ENCODE peak calls at places on chromosomes 4 and X, in nine cellular contexts. One of them, this sample, is unnamed.

GRCh38 chr4:15586046-15586445 is 69.1 kb downstream of the FBXL5 start:
- DNase-seq in NCI-H1092 treated with DMSO at 0.1 percent for 48 hours: no peak
- DNase-seq in fibroblast of lung: peak
- DNase-seq in ELR: no peak
- DNase-seq in K562: no peak
- DNase-seq in EH: no peak
- DNase-seq in activated CD8-positive, alpha-beta T cell treated with anti-CD3 and anti-CD28 coated beads, Interleukin-2, amount 10 ng/mL, durations not matched to agents 7 days and 5 days: no peak
- DNase-seq in dermis blood vessel endothelial cell: no peak
- DNase-seq in NCI-H748 treated with DMSO at 0.1 percent for 48 hours: no peak
- DNase-seq in this sample: no peak

GRCh38 chr4:164538061-164538460 is 215.9 kb upstream of the SMIM31 start:
- DNase-seq in NCI-H1092 treated with DMSO at 0.1 percent for 48 hours: no peak
- DNase-seq in fibroblast of lung: no peak
- DNase-seq in ELR: no peak
- DNase-seq in K562: no peak
- DNase-seq in EH: no peak
- DNase-seq in activated CD8-positive, alpha-beta T cell treated with anti-CD3 and anti-CD28 coated beads, Interleukin-2, amount 10 ng/mL, durations not matched to agents 7 days and 5 days: no peak
- DNase-seq in dermis blood vessel endothelial cell: no peak
- DNase-seq in NCI-H748 treated with DMSO at 0.1 percent for 48 hours: no peak
- DNase-seq in this sample: no peak

GRCh38 chr4:122917731-122918130 is 4.7 kb downstream of the NUDT6 start:
- DNase-seq in NCI-H1092 treated with DMSO at 0.1 percent for 48 hours: no peak
- DNase-seq in fibroblast of lung: peak
- DNase-seq in ELR: peak
- DNase-seq in K562: no peak
- DNase-seq in EH: no peak
- DNase-seq in activated CD8-positive, alpha-beta T cell treated with anti-CD3 and anti-CD28 coated beads, Interleukin-2, amount 10 ng/mL, durations not matched to agents 7 days and 5 days: no peak
- DNase-seq in dermis blood vessel endothelial cell: peak
- DNase-seq in NCI-H748 treated with DMSO at 0.1 percent for 48 hours: no peak
- DNase-seq in this sample: no peak

GRCh38 chrX:115948018-115948923 is 222.3 kb upstream of the AGTR2 start:
- DNase-seq in NCI-H1092 treated with DMSO at 0.1 percent for 48 hours: no peak
- DNase-seq in fibroblast of lung: no peak
- DNase-seq in ELR: no peak
- DNase-seq in K562: no peak
- DNase-seq in EH: no peak
- DNase-seq in activated CD8-positive, alpha-beta T cell treated with anti-CD3 and anti-CD28 coated beads, Interleukin-2, amount 10 ng/mL, durations not matched to agents 7 days and 5 days: no peak
- DNase-seq in dermis blood vessel endothelial cell: no peak
- DNase-seq in NCI-H748 treated with DMSO at 0.1 percent for 48 hours: no peak
- DNase-seq in this sample: peak

GRCh38 chr4:176340871-176341685 is 21.3 kb downstream of the SPCS3 start:
- DNase-seq in NCI-H1092 treated with DMSO at 0.1 percent for 48 hours: peak
- DNase-seq in fibroblast of lung: peak
- DNase-seq in ELR: peak
- DNase-seq in K562: peak
- DNase-seq in EH: peak
- DNase-seq in activated CD8-positive, alpha-beta T cell treated with anti-CD3 and anti-CD28 coated beads, Interleukin-2, amount 10 ng/mL, durations not matched to agents 7 days and 5 days: peak
- DNase-seq in dermis blood vessel endothelial cell: peak
- DNase-seq in NCI-H748 treated with DMSO at 0.1 percent for 48 hours: peak
- DNase-seq in this sample: peak

GRCh38 chrX:41459714-41460113 is 12.6 kb downstream of the NYX start:
- DNase-seq in NCI-H1092 treated with DMSO at 0.1 percent for 48 hours: no peak
- DNase-seq in fibroblast of lung: no peak
- DNase-seq in ELR: no peak
- DNase-seq in K562: no peak
- DNase-seq in EH: peak
- DNase-seq in activated CD8-positive, alpha-beta T cell treated with anti-CD3 and anti-CD28 coated beads, Interleukin-2, amount 10 ng/mL, durations not matched to agents 7 days and 5 days: no peak
- DNase-seq in dermis blood vessel endothelial cell: no peak
- DNase-seq in NCI-H748 treated with DMSO at 0.1 percent for 48 hours: no peak
- DNase-seq in this sample: no peak

GRCh38 chr4:89070041-89070440 is 13.1 kb upstream of the FAM13A start:
- DNase-seq in NCI-H1092 treated with DMSO at 0.1 percent for 48 hours: no peak
- DNase-seq in fibroblast of lung: no peak
- DNase-seq in ELR: no peak
- DNase-seq in K562: no peak
- DNase-seq in EH: no peak
- DNase-seq in activated CD8-positive, alpha-beta T cell treated with anti-CD3 and anti-CD28 coated beads, Interleukin-2, amount 10 ng/mL, durations not matched to agents 7 days and 5 days: no peak
- DNase-seq in dermis blood vessel endothelial cell: no peak
- DNase-seq in NCI-H748 treated with DMSO at 0.1 percent for 48 hours: no peak
- DNase-seq in this sample: no peak

GRCh38 chr4:3515646-3516045 is 16.6 kb downstream of the LRPAP1 start:
- DNase-seq in NCI-H1092 treated with DMSO at 0.1 percent for 48 hours: no peak
- DNase-seq in fibroblast of lung: no peak
- DNase-seq in ELR: no peak
- DNase-seq in K562: no peak
- DNase-seq in EH: no peak
- DNase-seq in activated CD8-positive, alpha-beta T cell treated with anti-CD3 and anti-CD28 coated beads, Interleukin-2, amount 10 ng/mL, durations not matched to agents 7 days and 5 days: no peak
- DNase-seq in dermis blood vessel endothelial cell: no peak
- DNase-seq in NCI-H748 treated with DMSO at 0.1 percent for 48 hours: no peak
- DNase-seq in this sample: no peak

GRCh38 chr4:185134176-185134869 is 8.7 kb upstream of the SLC25A4 start:
- DNase-seq in NCI-H1092 treated with DMSO at 0.1 percent for 48 hours: peak
- DNase-seq in fibroblast of lung: peak
- DNase-seq in ELR: peak
- DNase-seq in K562: peak
- DNase-seq in EH: peak
- DNase-seq in activated CD8-positive, alpha-beta T cell treated with anti-CD3 and anti-CD28 coated beads, Interleukin-2, amount 10 ng/mL, durations not matched to agents 7 days and 5 days: peak
- DNase-seq in dermis blood vessel endothelial cell: peak
- DNase-seq in NCI-H748 treated with DMSO at 0.1 percent for 48 hours: peak
- DNase-seq in this sample: peak

GRCh38 chrX:71859637-71860036 is 51.0 kb upstream of the NHSL2 start:
- DNase-seq in NCI-H1092 treated with DMSO at 0.1 percent for 48 hours: peak
- DNase-seq in fibroblast of lung: peak
- DNase-seq in ELR: peak
- DNase-seq in K562: no peak
- DNase-seq in EH: peak
- DNase-seq in activated CD8-positive, alpha-beta T cell treated with anti-CD3 and anti-CD28 coated beads, Interleukin-2, amount 10 ng/mL, durations not matched to agents 7 days and 5 days: peak
- DNase-seq in dermis blood vessel endothelial cell: peak
- DNase-seq in NCI-H748 treated with DMSO at 0.1 percent for 48 hours: no peak
- DNase-seq in this sample: no peak

GRCh38 chrX:95076449-95076848 is 1402.4 kb downstream of the FAM133A start:
- DNase-seq in NCI-H1092 treated with DMSO at 0.1 percent for 48 hours: peak
- DNase-seq in fibroblast of lung: no peak
- DNase-seq in ELR: peak
- DNase-seq in K562: peak
- DNase-seq in EH: peak
- DNase-seq in activated CD8-positive, alpha-beta T cell treated with anti-CD3 and anti-CD28 coated beads, Interleukin-2, amount 10 ng/mL, durations not matched to agents 7 days and 5 days: no peak
- DNase-seq in dermis blood vessel endothelial cell: no peak
- DNase-seq in NCI-H748 treated with DMSO at 0.1 percent for 48 hours: peak
- DNase-seq in this sample: peak

GRCh38 chr4:176090115-176090514 is 24.5 kb downstream of the WDR17 start:
- DNase-seq in NCI-H1092 treated with DMSO at 0.1 percent for 48 hours: no peak
- DNase-seq in fibroblast of lung: no peak
- DNase-seq in ELR: peak
- DNase-seq in K562: no peak
- DNase-seq in EH: no peak
- DNase-seq in activated CD8-positive, alpha-beta T cell treated with anti-CD3 and anti-CD28 coated beads, Interleukin-2, amount 10 ng/mL, durations not matched to agents 7 days and 5 days: no peak
- DNase-seq in dermis blood vessel endothelial cell: no peak
- DNase-seq in NCI-H748 treated with DMSO at 0.1 percent for 48 hours: no peak
- DNase-seq in this sample: no peak

GRCh38 chrX:19372170-19373033 is 28.7 kb downstream of the PDHA1 start:
- DNase-seq in NCI-H1092 treated with DMSO at 0.1 percent for 48 hours: peak
- DNase-seq in fibroblast of lung: peak
- DNase-seq in ELR: peak
- DNase-seq in K562: peak
- DNase-seq in EH: peak
- DNase-seq in activated CD8-positive, alpha-beta T cell treated with anti-CD3 and anti-CD28 coated beads, Interleukin-2, amount 10 ng/mL, durations not matched to agents 7 days and 5 days: peak
- DNase-seq in dermis blood vessel endothelial cell: peak
- DNase-seq in NCI-H748 treated with DMSO at 0.1 percent for 48 hours: peak
- DNase-seq in this sample: peak

GRCh38 chr4:119337010-119337409 is 15.1 kb upstream of the FABP2 start:
- DNase-seq in NCI-H1092 treated with DMSO at 0.1 percent for 48 hours: no peak
- DNase-seq in fibroblast of lung: peak
- DNase-seq in ELR: no peak
- DNase-seq in K562: no peak
- DNase-seq in EH: peak
- DNase-seq in activated CD8-positive, alpha-beta T cell treated with anti-CD3 and anti-CD28 coated beads, Interleukin-2, amount 10 ng/mL, durations not matched to agents 7 days and 5 days: no peak
- DNase-seq in dermis blood vessel endothelial cell: peak
- DNase-seq in NCI-H748 treated with DMSO at 0.1 percent for 48 hours: no peak
- DNase-seq in this sample: no peak

GRCh38 chr4:3836041-3836801 is 70.0 kb downstream of the ADRA2C start:
- DNase-seq in NCI-H1092 treated with DMSO at 0.1 percent for 48 hours: no peak
- DNase-seq in fibroblast of lung: no peak
- DNase-seq in ELR: no peak
- DNase-seq in K562: no peak
- DNase-seq in EH: no peak
- DNase-seq in activated CD8-positive, alpha-beta T cell treated with anti-CD3 and anti-CD28 coated beads, Interleukin-2, amount 10 ng/mL, durations not matched to agents 7 days and 5 days: no peak
- DNase-seq in dermis blood vessel endothelial cell: no peak
- DNase-seq in NCI-H748 treated with DMSO at 0.1 percent for 48 hours: no peak
- DNase-seq in this sample: no peak

GRCh38 chr4:175927121-175927520 is 115.1 kb upstream of the GPM6A start:
- DNase-seq in NCI-H1092 treated with DMSO at 0.1 percent for 48 hours: no peak
- DNase-seq in fibroblast of lung: no peak
- DNase-seq in ELR: peak
- DNase-seq in K562: no peak
- DNase-seq in EH: no peak
- DNase-seq in activated CD8-positive, alpha-beta T cell treated with anti-CD3 and anti-CD28 coated beads, Interleukin-2, amount 10 ng/mL, durations not matched to agents 7 days and 5 days: no peak
- DNase-seq in dermis blood vessel endothelial cell: no peak
- DNase-seq in NCI-H748 treated with DMSO at 0.1 percent for 48 hours: no peak
- DNase-seq in this sample: no peak

GRCh38 chr4:55553442-55553841 is 6.7 kb upstream of the CLOCK start:
- DNase-seq in NCI-H1092 treated with DMSO at 0.1 percent for 48 hours: no peak
- DNase-seq in fibroblast of lung: peak
- DNase-seq in ELR: peak
- DNase-seq in K562: no peak
- DNase-seq in EH: peak
- DNase-seq in activated CD8-positive, alpha-beta T cell treated with anti-CD3 and anti-CD28 coated beads, Interleukin-2, amount 10 ng/mL, durations not matched to agents 7 days and 5 days: peak
- DNase-seq in dermis blood vessel endothelial cell: no peak
- DNase-seq in NCI-H748 treated with DMSO at 0.1 percent for 48 hours: no peak
- DNase-seq in this sample: no peak

GRCh38 chrX:109732319-109732779 is 708 bp downstream of the ACSL4 start:
- DNase-seq in NCI-H1092 treated with DMSO at 0.1 percent for 48 hours: peak
- DNase-seq in fibroblast of lung: peak
- DNase-seq in ELR: peak
- DNase-seq in K562: peak
- DNase-seq in EH: peak
- DNase-seq in activated CD8-positive, alpha-beta T cell treated with anti-CD3 and anti-CD28 coated beads, Interleukin-2, amount 10 ng/mL, durations not matched to agents 7 days and 5 days: peak
- DNase-seq in dermis blood vessel endothelial cell: peak
- DNase-seq in NCI-H748 treated with DMSO at 0.1 percent for 48 hours: no peak
- DNase-seq in this sample: peak

GRCh38 chr4:41611881-41612871 is 74.2 kb downstream of the LIMCH1 start:
- DNase-seq in NCI-H1092 treated with DMSO at 0.1 percent for 48 hours: no peak
- DNase-seq in fibroblast of lung: peak
- DNase-seq in ELR: peak
- DNase-seq in K562: no peak
- DNase-seq in EH: peak
- DNase-seq in activated CD8-positive, alpha-beta T cell treated with anti-CD3 and anti-CD28 coated beads, Interleukin-2, amount 10 ng/mL, durations not matched to agents 7 days and 5 days: no peak
- DNase-seq in dermis blood vessel endothelial cell: peak
- DNase-seq in NCI-H748 treated with DMSO at 0.1 percent for 48 hours: peak
- DNase-seq in this sample: no peak

GRCh38 chr4:172149329-172149728 is 336.1 kb downstream of the GALNTL6 start:
- DNase-seq in NCI-H1092 treated with DMSO at 0.1 percent for 48 hours: no peak
- DNase-seq in fibroblast of lung: no peak
- DNase-seq in ELR: no peak
- DNase-seq in K562: no peak
- DNase-seq in EH: no peak
- DNase-seq in activated CD8-positive, alpha-beta T cell treated with anti-CD3 and anti-CD28 coated beads, Interleukin-2, amount 10 ng/mL, durations not matched to agents 7 days and 5 days: no peak
- DNase-seq in dermis blood vessel endothelial cell: no peak
- DNase-seq in NCI-H748 treated with DMSO at 0.1 percent for 48 hours: no peak
- DNase-seq in this sample: no peak

GRCh38 chr4:123786955-123787354 is 390.4 kb downstream of the SPRY1 start:
- DNase-seq in NCI-H1092 treated with DMSO at 0.1 percent for 48 hours: no peak
- DNase-seq in fibroblast of lung: peak
- DNase-seq in ELR: no peak
- DNase-seq in K562: no peak
- DNase-seq in EH: peak
- DNase-seq in activated CD8-positive, alpha-beta T cell treated with anti-CD3 and anti-CD28 coated beads, Interleukin-2, amount 10 ng/mL, durations not matched to agents 7 days and 5 days: no peak
- DNase-seq in dermis blood vessel endothelial cell: peak
- DNase-seq in NCI-H748 treated with DMSO at 0.1 percent for 48 hours: no peak
- DNase-seq in this sample: no peak

GRCh38 chrX:97229318-97229717 is 345.6 kb downstream of the RPA4 start:
- DNase-seq in NCI-H1092 treated with DMSO at 0.1 percent for 48 hours: no peak
- DNase-seq in fibroblast of lung: no peak
- DNase-seq in ELR: no peak
- DNase-seq in K562: no peak
- DNase-seq in EH: no peak
- DNase-seq in activated CD8-positive, alpha-beta T cell treated with anti-CD3 and anti-CD28 coated beads, Interleukin-2, amount 10 ng/mL, durations not matched to agents 7 days and 5 days: no peak
- DNase-seq in dermis blood vessel endothelial cell: no peak
- DNase-seq in NCI-H748 treated with DMSO at 0.1 percent for 48 hours: no peak
- DNase-seq in this sample: no peak

GRCh38 chr4:153465583-153465921 is 608 bp upstream of the TMEM131L start:
- DNase-seq in NCI-H1092 treated with DMSO at 0.1 percent for 48 hours: peak
- DNase-seq in fibroblast of lung: peak
- DNase-seq in ELR: peak
- DNase-seq in K562: peak
- DNase-seq in EH: peak
- DNase-seq in activated CD8-positive, alpha-beta T cell treated with anti-CD3 and anti-CD28 coated beads, Interleukin-2, amount 10 ng/mL, durations not matched to agents 7 days and 5 days: peak
- DNase-seq in dermis blood vessel endothelial cell: peak
- DNase-seq in NCI-H748 treated with DMSO at 0.1 percent for 48 hours: peak
- DNase-seq in this sample: peak

GRCh38 chr4:180809439-180809838 is 1433.8 kb upstream of the TENM3 start:
- DNase-seq in NCI-H1092 treated with DMSO at 0.1 percent for 48 hours: no peak
- DNase-seq in fibroblast of lung: peak
- DNase-seq in ELR: no peak
- DNase-seq in K562: no peak
- DNase-seq in EH: no peak
- DNase-seq in activated CD8-positive, alpha-beta T cell treated with anti-CD3 and anti-CD28 coated beads, Interleukin-2, amount 10 ng/mL, durations not matched to agents 7 days and 5 days: no peak
- DNase-seq in dermis blood vessel endothelial cell: no peak
- DNase-seq in NCI-H748 treated with DMSO at 0.1 percent for 48 hours: no peak
- DNase-seq in this sample: no peak

GRCh38 chr4:128973384-128973783 is 120.0 kb downstream of the SCLT1 start:
- DNase-seq in NCI-H1092 treated with DMSO at 0.1 percent for 48 hours: no peak
- DNase-seq in fibroblast of lung: no peak
- DNase-seq in ELR: no peak
- DNase-seq in K562: no peak
- DNase-seq in EH: no peak
- DNase-seq in activated CD8-positive, alpha-beta T cell treated with anti-CD3 and anti-CD28 coated beads, Interleukin-2, amount 10 ng/mL, durations not matched to agents 7 days and 5 days: no peak
- DNase-seq in dermis blood vessel endothelial cell: no peak
- DNase-seq in NCI-H748 treated with DMSO at 0.1 percent for 48 hours: no peak
- DNase-seq in this sample: no peak

GRCh38 chrX:51395807-51396728 is 63.4 kb downstream of the NUDT10 start:
- DNase-seq in NCI-H1092 treated with DMSO at 0.1 percent for 48 hours: no peak
- DNase-seq in fibroblast of lung: peak
- DNase-seq in ELR: no peak
- DNase-seq in K562: peak
- DNase-seq in EH: peak
- DNase-seq in activated CD8-positive, alpha-beta T cell treated with anti-CD3 and anti-CD28 coated beads, Interleukin-2, amount 10 ng/mL, durations not matched to agents 7 days and 5 days: peak
- DNase-seq in dermis blood vessel endothelial cell: no peak
- DNase-seq in NCI-H748 treated with DMSO at 0.1 percent for 48 hours: no peak
- DNase-seq in this sample: peak

GRCh38 chrX:133531012-133531411 is 115.7 kb upstream of the GPC4 start:
- DNase-seq in NCI-H1092 treated with DMSO at 0.1 percent for 48 hours: no peak
- DNase-seq in fibroblast of lung: peak
- DNase-seq in ELR: no peak
- DNase-seq in K562: no peak
- DNase-seq in EH: no peak
- DNase-seq in activated CD8-positive, alpha-beta T cell treated with anti-CD3 and anti-CD28 coated beads, Interleukin-2, amount 10 ng/mL, durations not matched to agents 7 days and 5 days: no peak
- DNase-seq in dermis blood vessel endothelial cell: no peak
- DNase-seq in NCI-H748 treated with DMSO at 0.1 percent for 48 hours: no peak
- DNase-seq in this sample: no peak

GRCh38 chrX:94058728-94059382 is 384.8 kb downstream of the FAM133A start:
- DNase-seq in NCI-H1092 treated with DMSO at 0.1 percent for 48 hours: peak
- DNase-seq in fibroblast of lung: no peak
- DNase-seq in ELR: peak
- DNase-seq in K562: peak
- DNase-seq in EH: no peak
- DNase-seq in activated CD8-positive, alpha-beta T cell treated with anti-CD3 and anti-CD28 coated beads, Interleukin-2, amount 10 ng/mL, durations not matched to agents 7 days and 5 days: peak
- DNase-seq in dermis blood vessel endothelial cell: no peak
- DNase-seq in NCI-H748 treated with DMSO at 0.1 percent for 48 hours: no peak
- DNase-seq in this sample: peak

GRCh38 chrX:123665197-123665596 is 67.7 kb downstream of the THOC2 start:
- DNase-seq in NCI-H1092 treated with DMSO at 0.1 percent for 48 hours: no peak
- DNase-seq in fibroblast of lung: peak
- DNase-seq in ELR: peak
- DNase-seq in K562: no peak
- DNase-seq in EH: no peak
- DNase-seq in activated CD8-positive, alpha-beta T cell treated with anti-CD3 and anti-CD28 coated beads, Interleukin-2, amount 10 ng/mL, durations not matched to agents 7 days and 5 days: no peak
- DNase-seq in dermis blood vessel endothelial cell: no peak
- DNase-seq in NCI-H748 treated with DMSO at 0.1 percent for 48 hours: no peak
- DNase-seq in this sample: peak

GRCh38 chr4:170979736-170980135 is 833.5 kb upstream of the GALNTL6 start:
- DNase-seq in NCI-H1092 treated with DMSO at 0.1 percent for 48 hours: no peak
- DNase-seq in fibroblast of lung: no peak
- DNase-seq in ELR: peak
- DNase-seq in K562: no peak
- DNase-seq in EH: no peak
- DNase-seq in activated CD8-positive, alpha-beta T cell treated with anti-CD3 and anti-CD28 coated beads, Interleukin-2, amount 10 ng/mL, durations not matched to agents 7 days and 5 days: no peak
- DNase-seq in dermis blood vessel endothelial cell: no peak
- DNase-seq in NCI-H748 treated with DMSO at 0.1 percent for 48 hours: no peak
- DNase-seq in this sample: no peak

GRCh38 chrX:353566-354535 is 32.9 kb downstream of the PPP2R3B start:
- DNase-seq in NCI-H1092 treated with DMSO at 0.1 percent for 48 hours: no peak
- DNase-seq in fibroblast of lung: no peak
- DNase-seq in ELR: no peak
- DNase-seq in K562: no peak
- DNase-seq in EH: no peak
- DNase-seq in activated CD8-positive, alpha-beta T cell treated with anti-CD3 and anti-CD28 coated beads, Interleukin-2, amount 10 ng/mL, durations not matched to agents 7 days and 5 days: no peak
- DNase-seq in dermis blood vessel endothelial cell: no peak
- DNase-seq in NCI-H748 treated with DMSO at 0.1 percent for 48 hours: no peak
- DNase-seq in this sample: no peak

This sample was measured in NCI-H146.